ENCODE peak calls at places on chromosome 1, in four cellular contexts. D, I, W and Q are unnamed samples.
A peak's percentile ranks its signal among the peaks of the same experiment; 100 is the strongest.

GRCh38 chr1:231335663-231336602 is 1.7 kb downstream of the EXOC8 start:
- DNase-seq in D (no peak), W (no peak), I (no peak), Q (no peak)

GRCh38 chr1:165862448-165862847 is 35.0 kb downstream of the UCK2 start:
- DNase-seq in D (no peak), W (no peak), I (no peak), Q (no peak)

GRCh38 chr1:23528245-23528978 is 2.6 kb downstream of the E2F2 start:
- DNase-seq in W (no peak), D (peak; percentile 96), I (no peak), Q (peak; percentile 91)

GRCh38 chr1:230824571-230825060 is 43.7 kb downstream of the C1orf198 start:
- DNase-seq in W (no peak), D (no peak), I (no peak), Q (peak; percentile 17)

GRCh38 chr1:8207202-8207601 is 110.7 kb upstream of the SLC45A1 start:
- DNase-seq in W (no peak), D (no peak), I (no peak), Q (no peak)

GRCh38 chr1:98221926-98222325 is 301.1 kb upstream of the DPYD start:
- DNase-seq in I (no peak), D (no peak), W (no peak), Q (peak; percentile 17)

GRCh38 chr1:114482585-114482984 is 28.4 kb downstream of the TRIM33 start:
- DNase-seq in D (peak; percentile 34), W (no peak), I (no peak), Q (no peak)

GRCh38 chr1:24897263-24898151 is 32.6 kb downstream of the RUNX3 start:
- DNase-seq in I (no peak), W (peak; percentile 10), D (no peak), Q (no peak)

GRCh38 chr1:156750932-156751723 is at the start of gene HDGF:
- DNase-seq in D (peak; percentile 52), I (peak; percentile 71), W (no peak), Q (peak; percentile 60)

GRCh38 chr1:182608850-182609610 is 4.8 kb upstream of the RGS16 start:
- DNase-seq in I (no peak), W (no peak), D (no peak), Q (no peak)

GRCh38 chr1:91884459-91885290 is 1.3 kb downstream of the TGFBR3 start:
- DNase-seq in D (no peak), W (no peak), I (no peak), Q (peak; percentile 50)

GRCh38 chr1:204602871-204603542 is 82.5 kb downstream of the LRRN2 start:
- DNase-seq in I (no peak), D (no peak), W (no peak), Q (no peak)

GRCh38 chr1:91564888-91565700 is 64.4 kb downstream of the CDC7 start:
- DNase-seq in W (no peak), D (no peak), I (no peak), Q (peak; percentile 4)

GRCh38 chr1:221704291-221704690 is 37.6 kb downstream of the DUSP10 start:
- DNase-seq in I (no peak), D (no peak), W (no peak), Q (no peak)

GRCh38 chr1:21537511-21537931 is 28.3 kb downstream of the ALPL start:
- DNase-seq in I (peak; percentile 6), W (no peak), D (no peak), Q (no peak)

GRCh38 chr1:8780405-8780804 is 37.0 kb downstream of the RERE start:
- DNase-seq in W (no peak), D (peak; percentile 37), I (no peak), Q (no peak)

GRCh38 chr1:59520194-59520593 is 223.3 kb downstream of the FGGY start:
- DNase-seq in W (no peak), D (no peak), I (no peak), Q (no peak)

GRCh38 chr1:59949648-59950047 is 23.1 kb upstream of the CYP2J2 start:
- DNase-seq in I (no peak), W (no peak), D (no peak), Q (no peak)

GRCh38 chr1:204331275-204331674 is 28.5 kb downstream of the PLEKHA6 start:
- DNase-seq in D (no peak), I (no peak), W (no peak), Q (no peak)